ENCODE peak calls at places on chromosomes 5 and 9, in ten cellular contexts. One of them, this sample, is unnamed.

GRCh38 chr9:4315582-4316215 is 15.8 kb upstream of the GLIS3 start:
- DNase-seq in GM04504: no peak
- DNase-seq in stomach: peak
- DNase-seq in effector CD4-positive, alpha-beta T cell: peak
- DNase-seq in activated T-cell treated with anti-CD3 and anti-CD28 coated beads, Interleukin-2, amount 50 U/mL, for 4 hours: peak
- DNase-seq in amygdala: peak
- DNase-seq in stimulated activated effector memory CD8-positive, alpha-beta T cell treated with anti-CD3 and anti-CD28 coated beads, Interleukin-12 subunit alpha, Interleukin-12 subunit beta, amount 100 ng/mL, for 72 hours: peak
- DNase-seq in A549: peak
- DNase-seq in ACHN: peak
- DNase-seq in fibroblast of mammary gland: peak
- DNase-seq in this sample: no peak

GRCh38 chr5:76849767-76850291 is at the start of gene S100Z:
- DNase-seq in A549: no peak
- DNase-seq in stomach: no peak
- DNase-seq in amygdala: no peak
- DNase-seq in ACHN: no peak
- DNase-seq in fibroblast of mammary gland: no peak
- DNase-seq in activated T-cell treated with anti-CD3 and anti-CD28 coated beads, Interleukin-2, amount 50 U/mL, for 4 hours: no peak
- DNase-seq in effector CD4-positive, alpha-beta T cell: no peak
- DNase-seq in stimulated activated effector memory CD8-positive, alpha-beta T cell treated with anti-CD3 and anti-CD28 coated beads, Interleukin-12 subunit alpha, Interleukin-12 subunit beta, amount 100 ng/mL, for 72 hours: no peak
- DNase-seq in GM04504: no peak
- DNase-seq in this sample: no peak

GRCh38 chr5:962386-962785 is 46.2 kb upstream of the NKD2 start:
- DNase-seq in activated T-cell treated with anti-CD3 and anti-CD28 coated beads, Interleukin-2, amount 50 U/mL, for 4 hours: no peak
- DNase-seq in effector CD4-positive, alpha-beta T cell: no peak
- DNase-seq in stimulated activated effector memory CD8-positive, alpha-beta T cell treated with anti-CD3 and anti-CD28 coated beads, Interleukin-12 subunit alpha, Interleukin-12 subunit beta, amount 100 ng/mL, for 72 hours: no peak
- DNase-seq in stomach: no peak
- DNase-seq in amygdala: no peak
- DNase-seq in A549: no peak
- DNase-seq in fibroblast of mammary gland: no peak
- DNase-seq in ACHN: no peak
- DNase-seq in GM04504: no peak
- DNase-seq in this sample: no peak

GRCh38 chr5:106489004-106489403 is 1181.7 kb downstream of the EFNA5 start:
- DNase-seq in effector CD4-positive, alpha-beta T cell: no peak
- DNase-seq in activated T-cell treated with anti-CD3 and anti-CD28 coated beads, Interleukin-2, amount 50 U/mL, for 4 hours: no peak
- DNase-seq in ACHN: no peak
- DNase-seq in A549: no peak
- DNase-seq in amygdala: no peak
- DNase-seq in GM04504: no peak
- DNase-seq in fibroblast of mammary gland: no peak
- DNase-seq in stimulated activated effector memory CD8-positive, alpha-beta T cell treated with anti-CD3 and anti-CD28 coated beads, Interleukin-12 subunit alpha, Interleukin-12 subunit beta, amount 100 ng/mL, for 72 hours: no peak
- DNase-seq in stomach: no peak
- DNase-seq in this sample: no peak

GRCh38 chr5:73135429-73136276 is 15.3 kb downstream of the TMEM171 start:
- DNase-seq in activated T-cell treated with anti-CD3 and anti-CD28 coated beads, Interleukin-2, amount 50 U/mL, for 4 hours: no peak
- DNase-seq in ACHN: peak
- DNase-seq in effector CD4-positive, alpha-beta T cell: no peak
- DNase-seq in A549: peak
- DNase-seq in stomach: no peak
- DNase-seq in fibroblast of mammary gland: peak
- DNase-seq in GM04504: no peak
- DNase-seq in stimulated activated effector memory CD8-positive, alpha-beta T cell treated with anti-CD3 and anti-CD28 coated beads, Interleukin-12 subunit alpha, Interleukin-12 subunit beta, amount 100 ng/mL, for 72 hours: no peak
- DNase-seq in amygdala: no peak
- DNase-seq in this sample: no peak

GRCh38 chr9:137077010-137077747 is at the start of gene UAP1L1:
- DNase-seq in A549: no peak
- DNase-seq in GM04504: peak
- DNase-seq in ACHN: peak
- DNase-seq in stomach: peak
- DNase-seq in activated T-cell treated with anti-CD3 and anti-CD28 coated beads, Interleukin-2, amount 50 U/mL, for 4 hours: no peak
- DNase-seq in amygdala: peak
- DNase-seq in effector CD4-positive, alpha-beta T cell: peak
- DNase-seq in stimulated activated effector memory CD8-positive, alpha-beta T cell treated with anti-CD3 and anti-CD28 coated beads, Interleukin-12 subunit alpha, Interleukin-12 subunit beta, amount 100 ng/mL, for 72 hours: peak
- DNase-seq in fibroblast of mammary gland: peak
- DNase-seq in this sample: no peak

GRCh38 chr9:122383992-122384461 is 13.2 kb downstream of the PTGS1 start:
- DNase-seq in fibroblast of mammary gland: peak
- DNase-seq in ACHN: peak
- DNase-seq in effector CD4-positive, alpha-beta T cell: no peak
- DNase-seq in stomach: no peak
- DNase-seq in A549: no peak
- DNase-seq in GM04504: peak
- DNase-seq in amygdala: no peak
- DNase-seq in stimulated activated effector memory CD8-positive, alpha-beta T cell treated with anti-CD3 and anti-CD28 coated beads, Interleukin-12 subunit alpha, Interleukin-12 subunit beta, amount 100 ng/mL, for 72 hours: no peak
- DNase-seq in activated T-cell treated with anti-CD3 and anti-CD28 coated beads, Interleukin-2, amount 50 U/mL, for 4 hours: no peak
- DNase-seq in this sample: no peak

GRCh38 chr9:95373069-95373681 is 55.7 kb upstream of the FANCC start:
- DNase-seq in activated T-cell treated with anti-CD3 and anti-CD28 coated beads, Interleukin-2, amount 50 U/mL, for 4 hours: no peak
- DNase-seq in amygdala: no peak
- DNase-seq in GM04504: no peak
- DNase-seq in ACHN: no peak
- DNase-seq in stimulated activated effector memory CD8-positive, alpha-beta T cell treated with anti-CD3 and anti-CD28 coated beads, Interleukin-12 subunit alpha, Interleukin-12 subunit beta, amount 100 ng/mL, for 72 hours: no peak
- DNase-seq in effector CD4-positive, alpha-beta T cell: no peak
- DNase-seq in stomach: no peak
- DNase-seq in A549: no peak
- DNase-seq in fibroblast of mammary gland: no peak
- DNase-seq in this sample: no peak

GRCh38 chr5:140806834-140807775 is at the start of gene PCDHA4:
- DNase-seq in A549: peak
- DNase-seq in GM04504: no peak
- DNase-seq in stimulated activated effector memory CD8-positive, alpha-beta T cell treated with anti-CD3 and anti-CD28 coated beads, Interleukin-12 subunit alpha, Interleukin-12 subunit beta, amount 100 ng/mL, for 72 hours: no peak
- DNase-seq in effector CD4-positive, alpha-beta T cell: no peak
- DNase-seq in fibroblast of mammary gland: peak
- DNase-seq in stomach: no peak
- DNase-seq in activated T-cell treated with anti-CD3 and anti-CD28 coated beads, Interleukin-2, amount 50 U/mL, for 4 hours: no peak
- DNase-seq in ACHN: no peak
- DNase-seq in amygdala: peak
- DNase-seq in this sample: no peak

GRCh38 chr9:122580360-122580759 is 2.8 kb downstream of the OR1L8 start:
- DNase-seq in stimulated activated effector memory CD8-positive, alpha-beta T cell treated with anti-CD3 and anti-CD28 coated beads, Interleukin-12 subunit alpha, Interleukin-12 subunit beta, amount 100 ng/mL, for 72 hours: no peak
- DNase-seq in ACHN: peak
- DNase-seq in A549: peak
- DNase-seq in fibroblast of mammary gland: peak
- DNase-seq in GM04504: peak
- DNase-seq in stomach: no peak
- DNase-seq in effector CD4-positive, alpha-beta T cell: no peak
- DNase-seq in amygdala: no peak
- DNase-seq in activated T-cell treated with anti-CD3 and anti-CD28 coated beads, Interleukin-2, amount 50 U/mL, for 4 hours: no peak
- DNase-seq in this sample: peak

GRCh38 chr5:142849880-142850279 is 79.7 kb downstream of the ARHGAP26 start:
- DNase-seq in effector CD4-positive, alpha-beta T cell: no peak
- DNase-seq in GM04504: no peak
- DNase-seq in fibroblast of mammary gland: no peak
- DNase-seq in A549: no peak
- DNase-seq in stimulated activated effector memory CD8-positive, alpha-beta T cell treated with anti-CD3 and anti-CD28 coated beads, Interleukin-12 subunit alpha, Interleukin-12 subunit beta, amount 100 ng/mL, for 72 hours: no peak
- DNase-seq in stomach: no peak
- DNase-seq in ACHN: no peak
- DNase-seq in amygdala: no peak
- DNase-seq in activated T-cell treated with anti-CD3 and anti-CD28 coated beads, Interleukin-2, amount 50 U/mL, for 4 hours: no peak
- DNase-seq in this sample: no peak

GRCh38 chr9:107137495-107138202 is 145.4 kb upstream of the RAD23B start:
- DNase-seq in ACHN: peak
- DNase-seq in stomach: no peak
- DNase-seq in GM04504: peak
- DNase-seq in amygdala: no peak
- DNase-seq in stimulated activated effector memory CD8-positive, alpha-beta T cell treated with anti-CD3 and anti-CD28 coated beads, Interleukin-12 subunit alpha, Interleukin-12 subunit beta, amount 100 ng/mL, for 72 hours: no peak
- DNase-seq in A549: peak
- DNase-seq in activated T-cell treated with anti-CD3 and anti-CD28 coated beads, Interleukin-2, amount 50 U/mL, for 4 hours: no peak
- DNase-seq in fibroblast of mammary gland: peak
- DNase-seq in effector CD4-positive, alpha-beta T cell: no peak
- DNase-seq in this sample: no peak

GRCh38 chr5:7705261-7705660 is 145.7 kb downstream of the CFAP90 start:
- DNase-seq in activated T-cell treated with anti-CD3 and anti-CD28 coated beads, Interleukin-2, amount 50 U/mL, for 4 hours: no peak
- DNase-seq in ACHN: no peak
- DNase-seq in effector CD4-positive, alpha-beta T cell: no peak
- DNase-seq in stimulated activated effector memory CD8-positive, alpha-beta T cell treated with anti-CD3 and anti-CD28 coated beads, Interleukin-12 subunit alpha, Interleukin-12 subunit beta, amount 100 ng/mL, for 72 hours: no peak
- DNase-seq in stomach: no peak
- DNase-seq in fibroblast of mammary gland: no peak
- DNase-seq in GM04504: no peak
- DNase-seq in amygdala: no peak
- DNase-seq in A549: no peak
- DNase-seq in this sample: no peak

GRCh38 chr5:134149571-134150303 is 27.0 kb downstream of the SKP1 start:
- DNase-seq in A549: no peak
- DNase-seq in ACHN: no peak
- DNase-seq in GM04504: no peak
- DNase-seq in amygdala: no peak
- DNase-seq in stomach: peak
- DNase-seq in stimulated activated effector memory CD8-positive, alpha-beta T cell treated with anti-CD3 and anti-CD28 coated beads, Interleukin-12 subunit alpha, Interleukin-12 subunit beta, amount 100 ng/mL, for 72 hours: no peak
- DNase-seq in fibroblast of mammary gland: no peak
- DNase-seq in activated T-cell treated with anti-CD3 and anti-CD28 coated beads, Interleukin-2, amount 50 U/mL, for 4 hours: no peak
- DNase-seq in effector CD4-positive, alpha-beta T cell: no peak
- DNase-seq in this sample: no peak

GRCh38 chr5:4862500-4862899 is 277.6 kb upstream of the ADAMTS16 start:
- DNase-seq in GM04504: peak
- DNase-seq in effector CD4-positive, alpha-beta T cell: no peak
- DNase-seq in amygdala: no peak
- DNase-seq in ACHN: peak
- DNase-seq in activated T-cell treated with anti-CD3 and anti-CD28 coated beads, Interleukin-2, amount 50 U/mL, for 4 hours: no peak
- DNase-seq in stimulated activated effector memory CD8-positive, alpha-beta T cell treated with anti-CD3 and anti-CD28 coated beads, Interleukin-12 subunit alpha, Interleukin-12 subunit beta, amount 100 ng/mL, for 72 hours: no peak
- DNase-seq in stomach: no peak
- DNase-seq in fibroblast of mammary gland: peak
- DNase-seq in A549: peak
- DNase-seq in this sample: peak

GRCh38 chr5:76694317-76694716 is 21.6 kb upstream of the F2R start:
- DNase-seq in fibroblast of mammary gland: no peak
- DNase-seq in ACHN: no peak
- DNase-seq in activated T-cell treated with anti-CD3 and anti-CD28 coated beads, Interleukin-2, amount 50 U/mL, for 4 hours: no peak
- DNase-seq in A549: no peak
- DNase-seq in GM04504: no peak
- DNase-seq in stomach: no peak
- DNase-seq in effector CD4-positive, alpha-beta T cell: no peak
- DNase-seq in stimulated activated effector memory CD8-positive, alpha-beta T cell treated with anti-CD3 and anti-CD28 coated beads, Interleukin-12 subunit alpha, Interleukin-12 subunit beta, amount 100 ng/mL, for 72 hours: no peak
- DNase-seq in amygdala: no peak
- DNase-seq in this sample: no peak

GRCh38 chr5:63916786-63917185 is 45.5 kb downstream of the HTR1A start:
- DNase-seq in ACHN: no peak
- DNase-seq in fibroblast of mammary gland: peak
- DNase-seq in GM04504: no peak
- DNase-seq in amygdala: no peak
- DNase-seq in stomach: no peak
- DNase-seq in effector CD4-positive, alpha-beta T cell: no peak
- DNase-seq in A549: no peak
- DNase-seq in stimulated activated effector memory CD8-positive, alpha-beta T cell treated with anti-CD3 and anti-CD28 coated beads, Interleukin-12 subunit alpha, Interleukin-12 subunit beta, amount 100 ng/mL, for 72 hours: no peak
- DNase-seq in activated T-cell treated with anti-CD3 and anti-CD28 coated beads, Interleukin-2, amount 50 U/mL, for 4 hours: no peak
- DNase-seq in this sample: no peak

GRCh38 chr5:173429489-173430150 is 101.4 kb upstream of the STC2 start:
- DNase-seq in fibroblast of mammary gland: peak
- DNase-seq in effector CD4-positive, alpha-beta T cell: no peak
- DNase-seq in GM04504: no peak
- DNase-seq in amygdala: no peak
- DNase-seq in activated T-cell treated with anti-CD3 and anti-CD28 coated beads, Interleukin-2, amount 50 U/mL, for 4 hours: no peak
- DNase-seq in A549: no peak
- DNase-seq in ACHN: no peak
- DNase-seq in stimulated activated effector memory CD8-positive, alpha-beta T cell treated with anti-CD3 and anti-CD28 coated beads, Interleukin-12 subunit alpha, Interleukin-12 subunit beta, amount 100 ng/mL, for 72 hours: no peak
- DNase-seq in stomach: no peak
- DNase-seq in this sample: no peak

GRCh38 chr9:114156658-114157421 is 1.5 kb downstream of the COL27A1 start:
- DNase-seq in effector CD4-positive, alpha-beta T cell: no peak
- DNase-seq in fibroblast of mammary gland: peak
- DNase-seq in ACHN: peak
- DNase-seq in stomach: peak
- DNase-seq in stimulated activated effector memory CD8-positive, alpha-beta T cell treated with anti-CD3 and anti-CD28 coated beads, Interleukin-12 subunit alpha, Interleukin-12 subunit beta, amount 100 ng/mL, for 72 hours: no peak
- DNase-seq in amygdala: no peak
- DNase-seq in A549: peak
- DNase-seq in GM04504: peak
- DNase-seq in activated T-cell treated with anti-CD3 and anti-CD28 coated beads, Interleukin-2, amount 50 U/mL, for 4 hours: peak
- DNase-seq in this sample: no peak

GRCh38 chr9:79257215-79257614 is 314.6 kb upstream of the TLE4 start:
- DNase-seq in ACHN: peak
- DNase-seq in effector CD4-positive, alpha-beta T cell: no peak
- DNase-seq in fibroblast of mammary gland: no peak
- DNase-seq in amygdala: no peak
- DNase-seq in A549: no peak
- DNase-seq in GM04504: no peak
- DNase-seq in stimulated activated effector memory CD8-positive, alpha-beta T cell treated with anti-CD3 and anti-CD28 coated beads, Interleukin-12 subunit alpha, Interleukin-12 subunit beta, amount 100 ng/mL, for 72 hours: no peak
- DNase-seq in stomach: no peak
- DNase-seq in activated T-cell treated with anti-CD3 and anti-CD28 coated beads, Interleukin-2, amount 50 U/mL, for 4 hours: no peak
- DNase-seq in this sample: no peak

GRCh38 chr9:99299214-99300102 is 77.4 kb downstream of the SEC61B start:
- DNase-seq in fibroblast of mammary gland: peak
- DNase-seq in effector CD4-positive, alpha-beta T cell: no peak
- DNase-seq in stomach: no peak
- DNase-seq in A549: no peak
- DNase-seq in amygdala: no peak
- DNase-seq in GM04504: peak
- DNase-seq in stimulated activated effector memory CD8-positive, alpha-beta T cell treated with anti-CD3 and anti-CD28 coated beads, Interleukin-12 subunit alpha, Interleukin-12 subunit beta, amount 100 ng/mL, for 72 hours: no peak
- DNase-seq in activated T-cell treated with anti-CD3 and anti-CD28 coated beads, Interleukin-2, amount 50 U/mL, for 4 hours: no peak
- DNase-seq in ACHN: peak
- DNase-seq in this sample: peak

GRCh38 chr9:33132249-33132772 is 34.8 kb downstream of the B4GALT1 start:
- DNase-seq in effector CD4-positive, alpha-beta T cell: no peak
- DNase-seq in GM04504: peak
- DNase-seq in activated T-cell treated with anti-CD3 and anti-CD28 coated beads, Interleukin-2, amount 50 U/mL, for 4 hours: no peak
- DNase-seq in fibroblast of mammary gland: peak
- DNase-seq in A549: peak
- DNase-seq in amygdala: no peak
- DNase-seq in ACHN: peak
- DNase-seq in stimulated activated effector memory CD8-positive, alpha-beta T cell treated with anti-CD3 and anti-CD28 coated beads, Interleukin-12 subunit alpha, Interleukin-12 subunit beta, amount 100 ng/mL, for 72 hours: no peak
- DNase-seq in stomach: no peak
- DNase-seq in this sample: peak

GRCh38 chr9:72292184-72292787 is 72.7 kb downstream of the ZFAND5 start:
- DNase-seq in stomach: no peak
- DNase-seq in activated T-cell treated with anti-CD3 and anti-CD28 coated beads, Interleukin-2, amount 50 U/mL, for 4 hours: no peak
- DNase-seq in fibroblast of mammary gland: peak
- DNase-seq in amygdala: no peak
- DNase-seq in stimulated activated effector memory CD8-positive, alpha-beta T cell treated with anti-CD3 and anti-CD28 coated beads, Interleukin-12 subunit alpha, Interleukin-12 subunit beta, amount 100 ng/mL, for 72 hours: no peak
- DNase-seq in effector CD4-positive, alpha-beta T cell: no peak
- DNase-seq in GM04504: peak
- DNase-seq in A549: peak
- DNase-seq in ACHN: peak
- DNase-seq in this sample: no peak

GRCh38 chr5:180494510-180495181 is 467 bp downstream of the CNOT6 start:
- DNase-seq in ACHN: peak
- DNase-seq in amygdala: no peak
- DNase-seq in activated T-cell treated with anti-CD3 and anti-CD28 coated beads, Interleukin-2, amount 50 U/mL, for 4 hours: peak
- DNase-seq in GM04504: peak
- DNase-seq in effector CD4-positive, alpha-beta T cell: peak
- DNase-seq in stimulated activated effector memory CD8-positive, alpha-beta T cell treated with anti-CD3 and anti-CD28 coated beads, Interleukin-12 subunit alpha, Interleukin-12 subunit beta, amount 100 ng/mL, for 72 hours: no peak
- DNase-seq in fibroblast of mammary gland: no peak
- DNase-seq in A549: peak
- DNase-seq in stomach: peak
- DNase-seq in this sample: no peak

GRCh38 chr9:6123402-6123801 is 92.2 kb upstream of the IL33 start:
- DNase-seq in stomach: no peak
- DNase-seq in fibroblast of mammary gland: no peak
- DNase-seq in ACHN: no peak
- DNase-seq in effector CD4-positive, alpha-beta T cell: no peak
- DNase-seq in GM04504: no peak
- DNase-seq in activated T-cell treated with anti-CD3 and anti-CD28 coated beads, Interleukin-2, amount 50 U/mL, for 4 hours: no peak
- DNase-seq in amygdala: no peak
- DNase-seq in stimulated activated effector memory CD8-positive, alpha-beta T cell treated with anti-CD3 and anti-CD28 coated beads, Interleukin-12 subunit alpha, Interleukin-12 subunit beta, amount 100 ng/mL, for 72 hours: no peak
- DNase-seq in A549: no peak
- DNase-seq in this sample: no peak

This sample was measured in skeletal muscle cell.